ENCODE peak calls at places on chromosomes 6 and 20, in five cellular contexts. A is D721Med, E is nephron progenitor cell, W is Panc1, X is body of pancreas. F is an unnamed sample.

GRCh38 chr20:56788041-56788670 is 159.1 kb downstream of the TFAP2C start:
- DNase-seq in A (no peak), E (no peak), W (peak), X (peak), F (no peak)

GRCh38 chr6:139858444-139858843 is 484.0 kb upstream of the CITED2 start:
- DNase-seq in A (no peak), E (no peak), W (no peak), X (peak), F (no peak)

GRCh38 chr20:11302436-11302835 is 615.3 kb upstream of the BTBD3 start:
- DNase-seq in A (no peak), E (no peak), W (no peak), X (no peak), F (no peak)

GRCh38 chr6:82959385-82959941 is 106.2 kb downstream of the UBE3D start:
- DNase-seq in A (no peak), E (no peak), W (no peak), X (no peak), F (no peak)

GRCh38 chr6:31792090-31792374 is 3.5 kb downstream of the VARS1 start:
- DNase-seq in A (no peak), E (no peak), W (no peak), X (no peak), F (no peak)

GRCh38 chr20:577167-577791 is 32.8 kb downstream of the TCF15 start:
- DNase-seq in A (no peak), E (no peak), W (no peak), X (no peak), F (peak)

GRCh38 chr6:48086187-48086586 is 24.8 kb downstream of the PTCHD4 start:
- DNase-seq in A (no peak), E (no peak), W (no peak), X (no peak), F (no peak)

GRCh38 chr20:19774086-19774933 is 16.3 kb downstream of the RIN2 start:
- DNase-seq in A (no peak), E (no peak), W (no peak), X (no peak), F (no peak)

GRCh38 chr6:1437553-1438406 is 48.4 kb downstream of the FOXF2 start:
- DNase-seq in A (no peak), E (no peak), W (no peak), X (no peak), F (no peak)

GRCh38 chr6:98024359-98024758 is 741.3 kb upstream of the MMS22L start:
- DNase-seq in A (no peak), E (no peak), W (no peak), X (no peak), F (no peak)

DNA sequence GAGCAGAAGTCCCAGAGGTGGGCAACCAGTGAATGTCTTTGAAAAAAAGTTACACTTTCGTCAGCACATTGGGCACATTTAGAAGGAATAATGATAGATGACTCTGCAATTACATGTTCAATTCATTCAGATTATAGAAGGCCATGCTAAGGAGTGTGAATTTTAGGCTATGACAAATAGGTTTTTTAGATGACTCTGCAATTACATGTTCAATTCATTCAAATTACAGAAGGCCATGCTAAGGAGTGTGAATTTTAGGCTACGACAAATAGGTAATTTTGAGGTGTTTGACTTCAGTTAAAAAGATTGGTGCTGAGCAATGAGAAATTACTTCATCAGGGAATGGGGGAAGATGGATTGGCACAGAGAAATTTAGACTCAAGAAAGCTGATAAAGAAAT is 744.9 kb upstream of the MMS22L start:
- DNase-seq in A (no peak), E (no peak), W (no peak), X (no peak), F (no peak)
- TF ChIP-seq CTCF in A (no peak), E (no peak), W (no peak), X (no peak), F (no peak)

GRCh38 chr6:136338486-136338885 is 48.8 kb upstream of the BCLAF1 start:
- DNase-seq in A (no peak), E (no peak), W (no peak), X (no peak), F (no peak)
- TF ChIP-seq CTCF in A (no peak), E (no peak), W (no peak), X (no peak), F (no peak)

DNA sequence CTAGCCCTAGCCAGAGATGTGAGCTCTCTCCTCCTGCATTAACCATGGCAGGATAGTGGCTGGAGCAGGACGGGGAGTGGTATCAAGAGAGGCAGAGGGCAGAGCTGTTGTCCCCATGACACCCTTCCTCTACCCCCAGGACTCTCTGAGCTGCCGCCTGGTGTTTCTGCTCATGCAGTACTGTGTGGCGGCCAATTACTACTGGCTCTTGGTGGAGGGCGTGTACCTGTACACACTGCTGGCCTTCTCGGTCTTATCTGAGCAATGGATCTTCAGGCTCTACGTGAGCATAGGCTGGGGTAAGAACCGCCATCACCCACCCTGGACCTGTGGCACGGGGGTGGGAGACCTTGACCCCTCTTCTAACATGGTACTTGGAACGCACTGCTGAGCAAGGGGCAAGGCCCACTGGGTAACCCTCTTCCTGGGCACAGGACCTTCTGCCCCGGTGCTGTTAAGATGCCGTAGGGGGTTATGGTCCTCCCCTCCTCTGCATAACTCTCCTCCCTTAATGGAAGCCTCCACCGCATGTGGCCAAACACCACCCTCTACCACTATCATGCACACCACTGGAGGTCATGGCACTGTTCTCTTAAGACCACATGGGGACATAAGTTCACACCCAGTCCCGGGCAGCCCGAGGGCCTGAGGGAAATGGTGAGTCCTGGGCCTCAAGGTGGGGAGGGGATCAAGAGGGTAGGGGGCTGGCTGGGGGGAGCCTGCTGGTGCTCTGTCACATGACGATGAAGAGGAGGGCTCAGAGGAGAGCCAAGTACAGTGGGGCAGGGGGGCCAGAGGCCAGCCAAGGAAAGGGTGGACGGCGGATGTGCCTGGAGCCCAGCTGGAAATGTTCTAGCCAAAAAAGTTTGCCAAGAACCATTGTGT is 25.1 kb downstream of the GLP1R start:
- DNase-seq in A (no peak), E (no peak), W (no peak), X (no peak), F (no peak)
- TF ChIP-seq CTCF in A (no peak), E (no peak), W (no peak), X (no peak), F (no peak)

GRCh38 chr6:132596201-132596600 is 6.7 kb upstream of the TAAR5 start:
- DNase-seq in A (no peak), E (no peak), W (no peak), X (no peak), F (no peak)

GRCh38 chr6:132598473-132598872 is 8.9 kb upstream of the TAAR5 start:
- DNase-seq in A (no peak), E (peak), W (no peak), X (peak), F (no peak)
- TF ChIP-seq CTCF in A (no peak), E (peak), W (peak), X (no peak), F (no peak)

F was measured in glutamatergic neuron.